ENCODE peak calls at places on chromosomes 5 and 9, in eight cellular contexts. J, R, H, Z, I, Q, F and S are unnamed samples.

GRCh38 chr9:21392270-21392669 is 7.1 kb upstream of the IFNA2 start:
- DNase-seq in R (no peak), F (peak), Q (no peak), Z (no peak), I (peak), J (no peak), H (peak), S (no peak)

GRCh38 chr9:16315720-16316119 is 554.8 kb downstream of the BNC2 start:
- DNase-seq in F (no peak), Q (no peak), R (no peak), H (no peak), Z (no peak), I (no peak), J (no peak), S (no peak)

GRCh38 chr5:55172937-55173695 is at the start of gene CDC20B:
- DNase-seq in R (peak), J (peak), H (peak), Z (peak), F (peak), Q (peak), I (peak), S (peak)

GRCh38 chr5:151742870-151743294 is 15.5 kb downstream of the ATOX1 start:
- DNase-seq in J (no peak), Z (peak), H (peak), R (no peak), F (peak), I (peak), Q (peak), S (no peak)

GRCh38 chr5:11650936-11651335 is 253.3 kb downstream of the CTNND2 start:
- DNase-seq in I (no peak), J (no peak), Q (no peak), H (no peak), R (no peak), F (no peak), Z (no peak), S (no peak)

GRCh38 chr5:63962345-63962744 is at the start of gene HTR1A:
- DNase-seq in Z (no peak), R (no peak), J (no peak), Q (no peak), H (no peak), F (no peak), I (no peak), S (no peak)

GRCh38 chr5:150522504-150523464 is 14.9 kb downstream of the NDST1 start:
- DNase-seq in R (no peak), I (no peak), Z (no peak), J (no peak), H (no peak), F (no peak), Q (peak), S (no peak)

GRCh38 chr5:180847053-180847452 is 14.0 kb downstream of the ZFP62 start:
- DNase-seq in J (no peak), H (no peak), Q (no peak), R (no peak), I (no peak), F (no peak), Z (no peak), S (no peak)

GRCh38 chr5:81183811-81184748 is 49.0 kb upstream of the CKMT2 start:
- DNase-seq in H (no peak), I (no peak), Q (no peak), R (no peak), J (no peak), F (no peak), Z (no peak), S (no peak)

GRCh38 chr5:118984602-118985001 is 3.7 kb downstream of the DTWD2 start:
- DNase-seq in J (no peak), F (peak), Z (peak), I (peak), Q (no peak), H (no peak), R (no peak), S (peak)

GRCh38 chr5:100760700-100761099 is 142.4 kb downstream of the ST8SIA4 start:
- DNase-seq in J (no peak), I (no peak), Z (no peak), R (no peak), H (no peak), Q (no peak), F (no peak), S (no peak)